ENCODE peak calls at places on chromosomes 3 and 15, in five cellular contexts. U is endothelial cell, D is uterus, J is cardiac muscle cell, X is GM06990. Y is an unnamed sample.

GRCh38 chr3:187684880-187685279 is 14.7 kb upstream of the SST start:
- DNase-seq in U (no peak), D (no peak), J (peak), X (no peak), Y (no peak)

GRCh38 chr3:171490901-171491300 is 30.7 kb upstream of the TNIK start:
- DNase-seq in U (no peak), D (no peak), J (no peak), X (no peak), Y (no peak)

GRCh38 chr15:65368300-65368617 is 9.5 kb downstream of the IGDCC3 start:
- DNase-seq in U (peak), D (no peak), J (peak), X (no peak), Y (no peak)

GRCh38 chr3:188497021-188497420 is 343.1 kb downstream of the LPP start:
- DNase-seq in U (no peak), D (no peak), J (peak), X (no peak), Y (no peak)

GRCh38 chr15:62742409-62743171 is 300.0 kb upstream of the TPM1 start:
- DNase-seq in U (peak), D (peak), J (peak), X (no peak), Y (peak)

GRCh38 chr3:161991901-161992300 is 495.3 kb downstream of the OTOL1 start:
- DNase-seq in U (no peak), D (no peak), J (no peak), X (no peak), Y (no peak)

GRCh38 chr15:67836477-67836876 is 3.4 kb downstream of the RNU6-1 start:
- DNase-seq in U (peak), D (peak), J (peak), X (no peak), Y (peak)

GRCh38 chr15:51349156-51349844 is 7.8 kb downstream of the GLDN start:
- DNase-seq in U (no peak), D (no peak), J (no peak), X (no peak), Y (no peak)

GRCh38 chr15:39171944-39172368 is 408.9 kb upstream of the THBS1 start:
- DNase-seq in U (peak), D (peak), J (peak), X (no peak), Y (no peak)

GRCh38 chr3:102712896-102713295 is 278.1 kb downstream of the ZPLD1 start:
- DNase-seq in U (no peak), D (no peak), J (no peak), X (no peak), Y (no peak)

GRCh38 chr15:77070180-77070499 is 769 bp downstream of the TSPAN3 start:
- DNase-seq in U (no peak), D (no peak), J (no peak), X (no peak), Y (no peak)

GRCh38 chr15:78714890-78715289 is 73.9 kb upstream of the CHRNB4 start:
- DNase-seq in U (no peak), D (no peak), J (peak), X (no peak), Y (no peak)

GRCh38 chr3:29914861-29915524 is 634.1 kb downstream of the RBMS3 start:
- DNase-seq in U (no peak), D (no peak), J (no peak), X (no peak), Y (no peak)

GRCh38 chr3:126104742-126105605 is 21.1 kb upstream of the SLC41A3 start:
- DNase-seq in U (no peak), D (no peak), J (no peak), X (no peak), Y (peak)

GRCh38 chr3:28110884-28111283 is 130.5 kb upstream of the CMC1 start:
- DNase-seq in U (no peak), D (no peak), J (no peak), X (no peak), Y (no peak)

GRCh38 chr15:33859992-33860545 is 108.2 kb upstream of the CHRM5 start:
- DNase-seq in U (no peak), D (no peak), J (no peak), X (no peak), Y (no peak)

GRCh38 chr3:42510325-42510724 is 7.9 kb downstream of the VIPR1 start:
- DNase-seq in U (no peak), D (no peak), J (no peak), X (no peak), Y (no peak)

GRCh38 chr15:62063851-62064635 is 2.7 kb upstream of the C2CD4A start:
- DNase-seq in U (no peak), D (no peak), J (peak), X (no peak), Y (no peak)

GRCh38 chr15:90165659-90166489 is 35.3 kb upstream of the SEMA4B start:
- DNase-seq in U (no peak), D (no peak), J (peak), X (peak), Y (peak)

GRCh38 chr3:178063475-178063874 is 472.8 kb upstream of the KCNMB2 start:
- DNase-seq in U (no peak), D (no peak), J (peak), X (no peak), Y (no peak)

GRCh38 chr3:160400631-160401150 is 1.2 kb downstream of the SMC4 start:
- DNase-seq in U (peak), D (no peak), J (peak), X (peak), Y (peak)

GRCh38 chr3:49780080-49780967 is 6.0 kb downstream of the IP6K1 start:
- DNase-seq in U (no peak), D (no peak), J (no peak), X (no peak), Y (no peak)

GRCh38 chr3:82163907-82164520 is 402.6 kb upstream of the GBE1 start:
- DNase-seq in U (no peak), D (no peak), J (peak), X (no peak), Y (no peak)

GRCh38 chr15:73227433-73228056 is 141.2 kb downstream of the HCN4 start:
- DNase-seq in U (no peak), D (no peak), J (no peak), X (no peak), Y (no peak)

GRCh38 chr3:183252108-183252782 is 808 bp upstream of the B3GNT5 start:
- DNase-seq in U (no peak), D (no peak), J (no peak), X (no peak), Y (no peak)

GRCh38 chr15:87680200-87680599 is 576.3 kb downstream of the NTRK3 start:
- DNase-seq in U (no peak), D (no peak), J (no peak), X (no peak), Y (no peak)

GRCh38 chr3:183085634-183086390 is 13.5 kb downstream of the MCCC1 start:
- DNase-seq in U (peak), D (no peak), J (peak), X (no peak), Y (peak)

DNA sequence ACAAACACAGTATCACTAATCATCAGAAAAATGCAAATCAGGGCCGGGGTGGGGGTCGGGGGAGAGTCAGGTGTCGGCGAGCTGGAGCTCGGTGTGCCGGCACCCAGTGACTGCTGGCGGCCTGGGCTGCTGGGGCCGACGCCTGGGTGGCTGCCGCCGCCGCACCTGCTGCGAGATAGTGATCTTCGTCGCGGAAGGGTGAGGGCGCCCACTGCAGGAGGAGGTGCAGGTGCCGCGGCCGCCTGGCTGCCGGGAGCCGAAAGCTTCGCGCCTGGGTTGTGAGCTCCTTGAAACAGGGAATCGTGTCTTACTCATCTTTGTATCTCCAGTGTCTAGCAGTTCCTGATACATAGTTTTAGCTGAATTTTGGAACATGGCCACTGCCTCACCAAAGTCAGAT is 64.0 kb upstream of the CPOX start:
- DNase-seq in U (peak), D (no peak), J (no peak), X (peak), Y (peak)
- TF ChIP-seq CTCF in U (no peak), D (no peak), J (no peak), X (peak), Y (peak)

GRCh38 chr3:71303627-71304260 is 279.8 kb downstream of the FOXP1 start:
- DNase-seq in U (no peak), D (no peak), J (no peak), X (no peak), Y (no peak)
- TF ChIP-seq CTCF in U (no peak), D (no peak), J (no peak), X (no peak), Y (no peak)

DNA sequence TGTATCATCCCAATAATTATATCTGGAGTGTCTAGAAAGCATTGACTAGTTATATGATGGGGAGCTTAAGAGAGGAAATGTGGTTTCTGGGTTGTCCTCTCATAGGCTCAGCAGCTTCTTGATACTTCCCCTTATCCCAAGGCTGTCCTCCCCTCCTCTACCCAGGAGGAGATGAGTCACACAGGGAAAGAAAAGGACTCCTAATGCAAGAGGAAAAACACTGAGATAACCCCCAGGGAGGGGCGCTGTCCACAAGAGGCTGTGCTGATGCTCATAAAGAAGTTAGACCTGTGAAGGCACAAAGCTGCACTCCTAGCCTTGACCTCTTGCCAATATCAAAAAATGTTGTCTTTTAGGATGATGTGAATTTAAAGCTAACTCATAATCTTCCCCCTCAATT is 28.8 kb upstream of the GYG1 start:
- DNase-seq in U (peak), D (no peak), J (peak), X (no peak), Y (no peak)
- TF ChIP-seq CTCF in U (no peak), D (no peak), J (peak), X (no peak), Y (no peak)

GRCh38 chr3:149527531-149528343 is 53.2 kb downstream of the TM4SF4 start:
- DNase-seq in U (peak), D (no peak), J (peak), X (no peak), Y (no peak)
- TF ChIP-seq CTCF in U (no peak), D (peak), J (peak), X (no peak), Y (no peak)

GRCh38 chr3:52880474-52880873 is 16.9 kb downstream of the STIMATE start:
- DNase-seq in U (no peak), D (no peak), J (no peak), X (peak), Y (peak)
- TF ChIP-seq CTCF in U (no peak), D (no peak), J (no peak), X (no peak), Y (no peak)

GRCh38 chr3:87305517-87305916 is 29.1 kb upstream of the POU1F1 start:
- DNase-seq in U (no peak), D (no peak), J (no peak), X (no peak), Y (no peak)

GRCh38 chr3:87309601-87310000 is 33.2 kb upstream of the POU1F1 start:
- DNase-seq in U (no peak), D (no peak), J (no peak), X (no peak), Y (no peak)

GRCh38 chr3:87313641-87314040 is 37.3 kb upstream of the POU1F1 start:
- DNase-seq in U (no peak), D (no peak), J (no peak), X (no peak), Y (no peak)

GRCh38 chr3:87311309-87311708 is 34.9 kb upstream of the POU1F1 start:
- DNase-seq in U (no peak), D (no peak), J (no peak), X (no peak), Y (no peak)

GRCh38 chr3:87307805-87308204 is 31.4 kb upstream of the POU1F1 start:
- DNase-seq in U (no peak), D (no peak), J (no peak), X (no peak), Y (no peak)
- TF ChIP-seq CTCF in U (no peak), D (no peak), J (peak), X (peak), Y (no peak)

GRCh38 chr15:48641416-48641815 is 4.1 kb downstream of the FBN1 start:
- DNase-seq in U (no peak), D (no peak), J (peak), X (no peak), Y (peak)
- TF ChIP-seq CTCF in U (no peak), D (no peak), J (peak), X (peak), Y (peak)

GRCh38 chr3:41208507-41208906 is 9.2 kb downstream of the CTNNB1 start:
- DNase-seq in U (no peak), D (no peak), J (no peak), X (no peak), Y (no peak)

GRCh38 chr3:41207355-41207754 is 8.1 kb downstream of the CTNNB1 start:
- DNase-seq in U (no peak), D (no peak), J (no peak), X (no peak), Y (no peak)

GRCh38 chr3:41210966-41211365 is 11.7 kb downstream of the CTNNB1 start:
- DNase-seq in U (no peak), D (no peak), J (no peak), X (no peak), Y (no peak)

GRCh38 chr3:41212088-41212487 is 12.8 kb downstream of the CTNNB1 start:
- DNase-seq in U (no peak), D (no peak), J (no peak), X (no peak), Y (no peak)

GRCh38 chr3:41209646-41210045 is 10.3 kb downstream of the CTNNB1 start:
- DNase-seq in U (no peak), D (no peak), J (no peak), X (no peak), Y (no peak)
- TF ChIP-seq CTCF in U (no peak), D (no peak), J (no peak), X (no peak), Y (no peak)

DNA sequence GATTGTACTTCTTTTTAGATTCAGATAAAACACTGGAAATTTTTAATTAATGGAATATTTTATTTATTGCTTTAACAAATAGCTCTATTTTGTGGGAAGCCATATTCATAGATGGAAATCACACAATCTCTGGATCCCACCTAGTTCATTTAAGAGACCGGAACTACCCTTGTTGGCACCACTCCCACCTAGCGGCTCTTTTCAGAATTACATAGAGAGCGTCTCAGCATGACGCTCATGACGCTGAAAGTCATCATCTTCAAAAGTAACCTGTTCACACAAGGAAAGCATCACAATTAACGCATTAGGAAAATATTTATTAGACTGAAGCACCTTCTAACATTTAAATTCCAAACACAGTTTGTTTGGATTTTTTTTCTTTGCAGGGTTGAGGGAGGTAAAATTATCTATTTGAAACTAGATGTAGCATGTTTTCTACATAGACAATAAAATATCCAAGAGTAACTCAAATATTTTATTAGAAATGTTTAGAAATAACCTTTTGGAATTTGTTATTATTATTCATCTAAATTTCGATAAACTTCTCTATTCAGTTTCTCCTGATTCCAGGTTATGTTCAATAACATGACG is 214.9 kb upstream of the ARRDC4 start:
- DNase-seq in U (peak), D (no peak), J (peak), X (no peak), Y (peak)
- TF ChIP-seq CTCF in U (peak), D (no peak), J (peak), X (peak), Y (peak)